ENCODE peak calls at places on chromosomes 11 and 22, in four cellular contexts. X is thoracic aorta; A is CD8-positive, alpha-beta T cell; B is uterus. S is an unnamed sample.

GRCh38 chr22:19117111-19117512 is 5.1 kb downstream of the DGCR2 start:
- DNase-seq in X (no peak), A (no peak), B (no peak), S (no peak)

GRCh38 chr11:85595285-85595884 is 31.8 kb downstream of the DLG2 start:
- DNase-seq in X (no peak), A (no peak), B (no peak), S (no peak)

GRCh38 chr11:106961518-106961917 is 56.8 kb downstream of the GUCY1A2 start:
- DNase-seq in X (no peak), A (no peak), B (no peak), S (no peak)

GRCh38 chr22:29621761-29622526 is 18.5 kb downstream of the NF2 start:
- DNase-seq in X (no peak), A (no peak), B (no peak), S (no peak)

GRCh38 chr11:111393585-111393984 is 14.5 kb upstream of the POU2AF1 start:
- DNase-seq in X (no peak), A (no peak), B (no peak), S (no peak)

GRCh38 chr22:37782340-37783168 is 25.2 kb upstream of the GCAT start:
- DNase-seq in X (no peak), A (no peak), B (no peak), S (no peak)

GRCh38 chr11:6604081-6604626 is 580 bp downstream of the ILK start:
- DNase-seq in X (no peak), A (peak; percentile 65), B (peak; percentile 65), S (peak; percentile 82)

GRCh38 chr22:24592846-24593809 is at the start of gene LRRC75B:
- DNase-seq in X (peak; percentile 56), A (no peak), B (peak; percentile 90), S (peak; percentile 96)

GRCh38 chr11:62151737-62152102 is 27.9 kb downstream of the INCENP start:
- DNase-seq in X (no peak), A (no peak), B (no peak), S (no peak)

GRCh38 chr22:19106886-19107729 is 15.1 kb downstream of the DGCR2 start:
- DNase-seq in X (no peak), A (no peak), B (no peak), S (no peak)

GRCh38 chr11:129694538-129694937 is 121.1 kb upstream of the TMEM45B start:
- DNase-seq in X (no peak), A (no peak), B (no peak), S (no peak)

GRCh38 chr11:91927448-91927847 is 297.2 kb upstream of the FAT3 start:
- DNase-seq in X (no peak), A (no peak), B (no peak), S (no peak)

GRCh38 chr11:91935120-91935519 is 289.5 kb upstream of the FAT3 start:
- DNase-seq in X (no peak), A (no peak), B (no peak), S (no peak)

GRCh38 chr11:91926967-91927366 is 297.7 kb upstream of the FAT3 start:
- DNase-seq in X (no peak), A (no peak), B (no peak), S (peak; percentile 71)

GRCh38 chr11:91932151-91932821 is 292.3 kb upstream of the FAT3 start:
- DNase-seq in X (no peak), A (no peak), B (no peak), S (peak; percentile 59)
- H3K4me1 ChIP-seq in X (no peaks in the 10 kb centered on the region), A (no peaks in the 10 kb centered on the region), B (no peaks in the 10 kb centered on the region), S (no peaks in the 10 kb centered on the region)

DNA sequence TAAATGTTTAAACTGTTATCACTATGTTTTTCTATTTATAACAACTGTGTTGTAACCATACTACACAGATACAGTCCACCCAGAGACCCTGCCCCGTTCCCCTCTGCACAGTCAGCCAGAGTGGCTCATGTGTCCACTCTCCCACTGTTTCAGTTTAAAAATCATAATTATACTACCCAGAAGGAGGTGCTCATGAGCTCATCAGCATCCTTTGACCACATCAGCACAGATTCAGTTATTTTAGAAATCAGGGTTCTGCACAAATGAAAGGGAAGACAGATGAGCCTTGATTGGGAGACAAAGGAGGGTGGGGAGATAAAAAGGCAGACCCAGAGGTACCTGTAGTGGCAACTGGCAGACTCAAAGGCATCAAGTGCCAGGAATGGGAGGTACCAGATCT is 124.3 kb downstream of the RCN1 start:
- DNase-seq in X (no peak), A (no peak), B (no peak), S (no peak)
- TF ChIP-seq CTCF in X (no peak), A (no peak), B (no peak), S (no peak)

DNA sequence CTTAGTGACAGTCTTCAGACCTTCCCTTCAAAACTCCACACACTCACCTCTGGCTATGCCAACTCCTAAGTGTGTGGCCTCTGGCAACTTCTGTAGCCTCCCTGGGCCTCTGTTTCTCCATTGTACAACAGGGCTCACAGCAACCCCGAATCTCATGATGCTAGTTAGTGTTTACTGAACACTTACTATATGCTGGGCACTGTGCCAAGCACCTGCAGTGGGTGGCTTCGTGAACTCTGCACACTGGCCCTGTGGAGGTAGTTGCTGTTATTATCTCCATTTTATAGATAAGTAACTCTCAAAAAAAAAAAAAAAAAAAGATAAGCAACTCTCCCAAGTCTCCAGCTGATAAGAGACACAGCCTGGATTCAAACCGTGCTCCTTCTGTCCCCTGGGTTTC is 7.5 kb upstream of the TP53I11 start:
- DNase-seq in X (no peak), A (no peak), B (no peak), S (no peak)
- H3K4me1 ChIP-seq in X (no peaks in the 10 kb centered on the region), A (no peaks in the 10 kb centered on the region), B (peaks cover 8% of the 10 kb centered on the region), S (peaks cover 3% of the 10 kb centered on the region)

DNA sequence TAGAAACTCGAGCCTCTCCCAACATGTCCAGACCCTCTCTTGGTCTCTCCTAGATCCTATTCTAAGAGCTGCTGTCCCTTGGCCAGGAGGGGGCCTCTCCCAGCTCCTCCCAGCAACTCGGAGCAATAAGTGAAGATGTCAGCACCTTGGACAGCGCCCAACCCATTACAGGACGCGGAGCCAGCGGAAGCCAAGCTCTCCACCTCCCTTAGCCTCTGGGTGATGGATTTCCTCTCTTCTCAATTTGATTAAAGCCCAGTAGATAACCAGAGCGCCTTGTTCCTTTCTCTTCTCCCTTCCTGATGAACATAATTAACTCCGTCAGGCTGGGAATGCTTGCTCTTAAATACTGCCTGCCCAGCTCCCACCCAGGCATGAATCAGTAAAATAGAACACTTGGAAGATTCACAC is 26.2 kb upstream of the TPBGL start:
- DNase-seq in X (peak; percentile 9), A (peak; percentile 81), B (peak; percentile 52), S (peak; percentile 89)
- TF ChIP-seq CTCF in X (no peak), A (no peak), B (no peak), S (peak; percentile 18)

DNA sequence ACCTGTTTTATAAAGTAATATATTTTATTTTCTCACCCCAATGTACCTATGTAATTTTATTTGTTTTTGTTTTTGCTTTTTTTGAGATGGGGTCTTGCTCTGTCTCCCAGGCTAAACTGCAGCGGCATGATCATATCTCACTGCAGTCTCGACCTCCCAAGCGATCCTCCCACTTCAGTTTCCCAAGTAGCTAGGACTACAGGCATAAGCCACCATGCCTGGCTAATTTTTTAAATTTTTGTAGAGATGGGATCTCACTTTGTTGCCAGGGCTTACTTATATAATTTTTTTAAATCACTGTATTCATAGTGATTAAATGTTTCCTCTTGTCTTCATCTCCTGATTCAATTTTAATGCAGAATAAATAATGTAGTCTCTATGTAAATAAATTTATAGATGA is 13.2 kb upstream of the DNAJB7 start:
- DNase-seq in X (no peak), A (no peak), B (no peak), S (no peak)
- H3K4me1 ChIP-seq in X (no peaks in the 10 kb centered on the region), A (no peaks in the 10 kb centered on the region), B (no peaks in the 10 kb centered on the region), S (no peaks in the 10 kb centered on the region)

GRCh38 chr22:22604326-22605073 is 39.9 kb upstream of the GGTLC2 start:
- DNase-seq in X (no peak), A (no peak), B (no peak), S (no peak)
- TF ChIP-seq CTCF in X (no peak), A (no peak), B (no peak), S (no peak)

DNA sequence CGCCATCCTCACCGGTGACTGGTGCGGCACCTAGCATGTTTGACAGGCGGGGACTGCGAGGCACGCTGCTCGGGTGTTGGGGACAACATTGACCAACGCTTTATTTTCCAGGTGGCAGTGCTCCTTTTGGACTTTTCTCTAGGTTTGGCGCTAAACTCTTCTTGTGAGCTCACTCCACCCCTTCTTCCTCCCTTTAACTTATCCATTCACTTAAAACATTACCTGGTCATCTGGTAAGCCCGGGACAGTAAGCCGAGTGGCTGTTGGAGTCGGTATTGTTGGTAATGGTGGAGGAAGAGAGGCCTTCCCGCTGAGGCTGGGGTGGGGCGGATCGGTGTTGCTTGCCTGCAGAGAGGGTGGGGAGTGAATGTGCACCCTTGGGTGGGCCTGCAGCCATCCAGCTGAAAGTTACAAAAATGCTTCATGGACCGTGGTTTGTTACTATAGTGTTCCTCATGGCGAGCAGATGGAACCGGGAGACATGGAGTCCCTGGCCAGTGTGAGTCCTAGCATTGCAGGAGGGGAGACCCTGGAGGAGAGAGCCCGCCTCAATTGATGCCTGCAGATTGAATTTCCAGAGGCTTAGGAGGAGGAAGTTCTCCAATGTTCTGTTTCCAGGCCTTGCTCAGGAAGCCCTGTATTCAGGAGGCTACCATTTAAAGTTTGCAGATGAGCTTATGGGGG is 1.1 kb downstream of the NEAT1 start:
- DNase-seq in X (no peak), A (peak; percentile 55), B (peak; percentile 28), S (peak; percentile 78)
- H3K4me1 ChIP-seq in X (peaks cover 17% of the 10 kb centered on the region), A (peaks cover 53% of the 10 kb centered on the region), B (peaks cover 7% of the 10 kb centered on the region), S (peaks cover 30% of the 10 kb centered on the region)